ENCODE peak calls at places on chromosomes 2 and 18, in five cellular contexts. X is GM06990, I is COR-L47, M is cerebellum, L is cardiac fibroblast. Y is an unnamed sample.

GRCh38 chr18:56702946-56703345 is 51.8 kb downstream of the WDR7 start:
- DNase-seq in X (no peak), I (peak; percentile 70), M (peak; percentile 24), L (peak; percentile 55), Y (peak; percentile 58)

GRCh38 chr18:12748671-12749070 is 45.8 kb downstream of the PSMG2 start:
- DNase-seq in X (no peak), I (no peak), M (no peak), L (no peak), Y (no peak)

GRCh38 chr2:230885467-230886130 is 20.9 kb downstream of the ITM2C start:
- DNase-seq in X (no peak), I (peak; percentile 70), M (peak; percentile 71), L (peak; percentile 73), Y (peak; percentile 95)

GRCh38 chr2:126668254-126668653 is 12.3 kb downstream of the GYPC start:
- DNase-seq in X (no peak), I (no peak), M (no peak), L (no peak), Y (no peak)

GRCh38 chr2:92073036-92073814 is 2798.0 kb upstream of the TEKT4 start:
- DNase-seq in X (no peak), I (no peak), M (no peak), L (no peak), Y (no peak)

GRCh38 chr18:29779096-29779495 is 1263.4 kb downstream of the DSC3 start:
- DNase-seq in X (no peak), I (no peak), M (no peak), L (peak; percentile 12), Y (no peak)

GRCh38 chr2:177645241-177645640 is 252.7 kb downstream of the AGPS start:
- DNase-seq in X (no peak), I (no peak), M (no peak), L (no peak), Y (no peak)

GRCh38 chr2:188381614-188382013 is 89.9 kb downstream of the GULP1 start:
- DNase-seq in X (no peak), I (no peak), M (no peak), L (no peak), Y (no peak)

GRCh38 chr2:25582079-25582830 is 91.1 kb downstream of the DTNB start:
- DNase-seq in X (peak; percentile 26), I (no peak), M (no peak), L (no peak), Y (no peak)

GRCh38 chr2:26068602-26069298 is 34.9 kb downstream of the RAB10 start:
- DNase-seq in X (peak; percentile 59), I (no peak), M (no peak), L (peak; percentile 82), Y (no peak)

GRCh38 chr2:196696423-196697073 is 57.0 kb downstream of the CCDC150 start:
- DNase-seq in X (no peak), I (no peak), M (no peak), L (peak; percentile 47), Y (peak; percentile 79)

GRCh38 chr2:11805920-11806319 is 59.5 kb downstream of the LPIN1 start:
- DNase-seq in X (no peak), I (no peak), M (no peak), L (no peak), Y (no peak)

GRCh38 chr2:23824777-23825212 is 102.1 kb downstream of the ATAD2B start:
- DNase-seq in X (peak; percentile 45), I (peak; percentile 28), M (peak; percentile 34), L (peak; percentile 72), Y (peak; percentile 36)

GRCh38 chr2:33042226-33042625 is 95.5 kb downstream of the LTBP1 start:
- DNase-seq in X (no peak), I (no peak), M (no peak), L (no peak), Y (no peak)

Y was measured in NCI-H2227 treated with DMSO at 0.1 percent for 48 hours.